ENCODE peak calls at places on chromosomes 7 and 10, in nine cellular contexts. P, T, Q, M, S, H, O, R and N are unnamed samples.

GRCh38 chr7:105808703-105809590 is 67.5 kb downstream of the ATXN7L1 start:
- DNase-seq in P (peak; percentile 44), T (peak; percentile 28), Q (peak; percentile 33), M (peak; percentile 56), S (peak; percentile 68), H (peak; percentile 65), O (peak; percentile 65), R (peak; percentile 21), N (no peak)

GRCh38 chr10:70357447-70358035 is 24.9 kb downstream of the LRRC20 start:
- DNase-seq in P (no peak), T (no peak), Q (no peak), M (no peak), S (no peak), H (no peak), O (no peak), R (no peak), N (no peak)

GRCh38 chr7:154879629-154880028 is 123.3 kb downstream of the PAXIP1 start:
- DNase-seq in P (no peak), T (no peak), Q (no peak), M (no peak), S (no peak), H (no peak), O (no peak), R (no peak), N (no peak)

GRCh38 chr7:3415730-3416366 is 114.8 kb downstream of the SDK1 start:
- DNase-seq in P (no peak), T (no peak), Q (no peak), M (no peak), S (no peak), H (no peak), O (no peak), R (no peak), N (no peak)

GRCh38 chr7:6516387-6516983 is 34.8 kb downstream of the GRID2IP start:
- DNase-seq in P (peak; percentile 55), T (peak; percentile 27), Q (peak; percentile 43), M (peak; percentile 47), S (peak; percentile 62), H (peak; percentile 79), O (peak; percentile 81), R (peak; percentile 55), N (peak; percentile 89)

GRCh38 chr10:102313221-102313896 is 68.0 kb downstream of the GBF1 start:
- DNase-seq in P (no peak), T (no peak), Q (no peak), M (no peak), S (no peak), H (no peak), O (no peak), R (no peak), N (peak; percentile 37)

GRCh38 chr7:157564518-157565177 is 227.8 kb downstream of the DNAJB6 start:
- DNase-seq in P (no peak), T (no peak), Q (no peak), M (no peak), S (no peak), H (no peak), O (no peak), R (no peak), N (peak; percentile 73)

GRCh38 chr10:43965033-43965917 is 316.6 kb upstream of the ZNF32 start:
- DNase-seq in P (no peak), T (no peak), Q (no peak), M (no peak), S (no peak), H (peak; percentile 86), O (peak; percentile 88), R (no peak), N (peak; percentile 55)

GRCh38 chr10:24822557-24822956 is 98.9 kb upstream of the ARHGAP21 start:
- DNase-seq in P (no peak), T (no peak), Q (no peak), M (no peak), S (peak; percentile 8), H (no peak), O (no peak), R (no peak), N (no peak)

GRCh38 chr10:71584902-71585578 is 134.5 kb downstream of the C10orf105 start:
- DNase-seq in P (no peak), T (no peak), Q (no peak), M (no peak), S (no peak), H (no peak), O (no peak), R (no peak), N (no peak)

GRCh38 chr10:17199351-17199804 is 2.1 kb downstream of the TRDMT1 start:
- DNase-seq in P (no peak), T (no peak), Q (no peak), M (no peak), S (no peak), H (peak; percentile 21), O (peak; percentile 16), R (no peak), N (peak; percentile 59)

GRCh38 chr10:62514079-62514693 is 140.0 kb downstream of the ZNF365 start:
- DNase-seq in P (no peak), T (no peak), Q (no peak), M (no peak), S (no peak), H (peak; percentile 20), O (no peak), R (no peak), N (no peak)

GRCh38 chr10:35657621-35658020 is 15.5 kb upstream of the FZD8 start:
- DNase-seq in P (no peak), T (no peak), Q (no peak), M (no peak), S (no peak), H (no peak), O (no peak), R (no peak), N (no peak)

GRCh38 chr7:28940741-28941385 is 17.3 kb downstream of the TRIL start:
- DNase-seq in P (no peak), T (no peak), Q (no peak), M (no peak), S (no peak), H (no peak), O (no peak), R (no peak), N (no peak)

GRCh38 chr10:68327889-68328786 is 3.7 kb upstream of the HNRNPH3 start:
- DNase-seq in P (no peak), T (no peak), Q (no peak), M (no peak), S (no peak), H (peak; percentile 79), O (peak; percentile 88), R (no peak), N (peak; percentile 76)

GRCh38 chr10:125795111-125795510 is 19.5 kb upstream of the MMP21 start:
- DNase-seq in P (no peak), T (no peak), Q (no peak), M (no peak), S (no peak), H (no peak), O (peak; percentile 42), R (no peak), N (peak; percentile 12)

GRCh38 chr7:64465551-64465950 is 97.3 kb downstream of the ZNF680 start:
- DNase-seq in P (no peak), T (no peak), Q (no peak), M (no peak), S (no peak), H (no peak), O (no peak), R (no peak), N (no peak)

GRCh38 chr7:139111885-139112284 is 2.4 kb upstream of the ZC3HAV1 start:
- DNase-seq in P (no peak), T (no peak), Q (no peak), M (no peak), S (no peak), H (no peak), O (no peak), R (no peak), N (no peak)

GRCh38 chr10:29186221-29186620 is 102.6 kb upstream of the LYZL1 start:
- DNase-seq in P (no peak), T (no peak), Q (no peak), M (no peak), S (no peak), H (no peak), O (no peak), R (no peak), N (no peak)

GRCh38 chr7:91267558-91267955 is 3.3 kb downstream of the FZD1 start:
- DNase-seq in P (no peak), T (no peak), Q (no peak), M (no peak), S (no peak), H (peak; percentile 59), O (no peak), R (no peak), N (peak; percentile 91)

GRCh38 chr7:118005021-118005420 is 131.8 kb upstream of the CTTNBP2 start:
- DNase-seq in P (no peak), T (no peak), Q (no peak), M (no peak), S (no peak), H (no peak), O (no peak), R (no peak), N (no peak)